ENCODE peak calls at places on chromosomes 2 and 18, in four cellular contexts. D is transverse colon, L is GM23338, N is breast epithelium. A is an unnamed sample.
A peak's percentile ranks its signal among the peaks of the same experiment; 100 is the strongest.

GRCh38 chr18:6504605-6505510 is 90.1 kb upstream of the L3MBTL4 start:
- DNase-seq in D (no peak), L (no peak), N (no peak), A (no peak)

GRCh38 chr2:231648579-231649174 is 56.0 kb downstream of the TEX44 start:
- DNase-seq in D (peak; percentile 89), L (peak; percentile 82), N (peak; percentile 81), A (peak; percentile 85)

GRCh38 chr2:17752892-17753802 is 463 bp downstream of the SMC6 start:
- DNase-seq in D (peak; percentile 56), L (peak; percentile 70), N (no peak), A (peak; percentile 80)

GRCh38 chr2:155695505-155695904 is 637.0 kb downstream of the NR4A2 start:
- DNase-seq in D (no peak), L (no peak), N (no peak), A (no peak)

GRCh38 chr2:231355802-231356473 is 39.6 kb upstream of the B3GNT7 start:
- DNase-seq in D (no peak), L (no peak), N (no peak), A (no peak)

GRCh38 chr2:68255736-68256450 is 3.6 kb upstream of the PPP3R1 start:
- DNase-seq in D (no peak), L (peak; percentile 62), N (no peak), A (no peak)

GRCh38 chr2:3600256-3600855 is 5.4 kb downstream of the COLEC11 start:
- DNase-seq in D (no peak), L (no peak), N (no peak), A (no peak)

GRCh38 chr2:59458862-59459261 is 1094.6 kb downstream of the BCL11A start:
- DNase-seq in D (no peak), L (peak; percentile 14), N (no peak), A (no peak)

GRCh38 chr2:239598011-239598731 is 197.4 kb upstream of the HDAC4 start:
- DNase-seq in D (no peak), L (no peak), N (no peak), A (peak; percentile 45)

GRCh38 chr2:203670939-203671338 is 35.5 kb upstream of the CD28 start:
- DNase-seq in D (no peak), L (no peak), N (no peak), A (no peak)

GRCh38 chr2:113114224-113114945 is 13.0 kb upstream of the IL1RN start:
- DNase-seq in D (no peak), L (no peak), N (no peak), A (no peak)

GRCh38 chr2:152242787-152243472 is 67.4 kb upstream of the STAM2 start:
- DNase-seq in D (no peak), L (no peak), N (no peak), A (no peak)

GRCh38 chr2:50720695-50721314 is 311.1 kb downstream of the NRXN1 start:
- DNase-seq in D (no peak), L (peak; percentile 78), N (no peak), A (no peak)

GRCh38 chr2:34365937-34366336 is 766.8 kb upstream of the FAM98A start:
- DNase-seq in D (no peak), L (peak; percentile 93), N (no peak), A (no peak)

GRCh38 chr2:234569776-234570430 is 73.0 kb upstream of the ARL4C start:
- DNase-seq in D (no peak), L (no peak), N (no peak), A (no peak)

GRCh38 chr18:48781041-48781989 is 169.4 kb downstream of the SMAD7 start:
- DNase-seq in D (peak; percentile 54), L (peak; percentile 21), N (peak; percentile 37), A (peak; percentile 90)

GRCh38 chr2:58594175-58594574 is 353.1 kb upstream of the FANCL start:
- DNase-seq in D (no peak), L (peak; percentile 61), N (no peak), A (no peak)

GRCh38 chr18:11857177-11857887 is 6.1 kb downstream of the CHMP1B start:
- DNase-seq in D (peak; percentile 83), L (peak; percentile 78), N (no peak), A (no peak)

GRCh38 chr2:9708683-9709538 is 78.1 kb upstream of the YWHAQ start:
- DNase-seq in D (no peak), L (no peak), N (no peak), A (no peak)

GRCh38 chr18:59426855-59427254 is 67.8 kb upstream of the LMAN1 start:
- DNase-seq in D (no peak), L (no peak), N (no peak), A (no peak)

GRCh38 chr2:46535360-46535759 is 56.0 kb downstream of the TMEM247 start:
- DNase-seq in D (no peak), L (no peak), N (no peak), A (no peak)

GRCh38 chr18:8375899-8376512 is 233.2 kb upstream of the RAB12 start:
- DNase-seq in D (no peak), L (no peak), N (no peak), A (no peak)

GRCh38 chr2:166451451-166451850 is 42.6 kb downstream of the SCN7A start:
- DNase-seq in D (no peak), L (no peak), N (no peak), A (no peak)

GRCh38 chr18:34661464-34662087 is 48.5 kb upstream of the DTNA start:
- DNase-seq in D (no peak), L (peak; percentile 87), N (no peak), A (no peak)

GRCh38 chr18:22283397-22283796 is 114.0 kb downstream of the GATA6 start:
- DNase-seq in D (no peak), L (no peak), N (no peak), A (no peak)

GRCh38 chr18:25739356-25739755 is 351.1 kb downstream of the SS18 start:
- DNase-seq in D (no peak), L (no peak), N (no peak), A (no peak)

GRCh38 chr2:145927398-145927951 is 1407.6 kb upstream of the ZEB2 start:
- DNase-seq in D (no peak), L (no peak), N (no peak), A (no peak)

GRCh38 chr2:38155025-38155424 is 79.1 kb upstream of the CYP1B1 start:
- DNase-seq in D (no peak), L (no peak), N (no peak), A (no peak)

GRCh38 chr2:185187421-185187820 is 551.2 kb upstream of the FSIP2 start:
- DNase-seq in D (no peak), L (no peak), N (no peak), A (no peak)

GRCh38 chr18:43073771-43074170 is 41.7 kb downstream of the RIT2 start:
- DNase-seq in D (no peak), L (no peak), N (no peak), A (no peak)

GRCh38 chr2:109637749-109638570 is 23.8 kb downstream of the SOWAHC start:
- DNase-seq in D (no peak), L (no peak), N (no peak), A (no peak)

GRCh38 chr2:158713523-158714138 is 81.5 kb upstream of the DAPL1 start:
- DNase-seq in D (no peak), L (no peak), N (no peak), A (no peak)

GRCh38 chr2:101559576-101559975 is 84.7 kb upstream of the RFX8 start:
- DNase-seq in D (no peak), L (no peak), N (peak; percentile 34), A (no peak)

GRCh38 chr18:59705145-59705544 is 7.9 kb upstream of the CCBE1 start:
- DNase-seq in D (no peak), L (no peak), N (no peak), A (no peak)

GRCh38 chr2:1623906-1624445 is 120.3 kb downstream of the PXDN start:
- DNase-seq in D (no peak), L (no peak), N (no peak), A (no peak)

GRCh38 chr2:67528320-67528719 is 131.2 kb downstream of the ETAA1 start:
- DNase-seq in D (no peak), L (no peak), N (no peak), A (no peak)

GRCh38 chr2:25397777-25398176 is 56.1 kb upstream of the DNMT3A start:
- DNase-seq in D (no peak), L (no peak), N (no peak), A (no peak)

GRCh38 chr2:203533696-203534471 is 1.2 kb downstream of the RAPH1 start:
- DNase-seq in D (no peak), L (peak; percentile 33), N (no peak), A (no peak)

GRCh38 chr2:66601624-66602023 is 166.7 kb downstream of the MEIS1 start:
- DNase-seq in D (no peak), L (no peak), N (no peak), A (no peak)

GRCh38 chr2:173175222-173175621 is 99.6 kb downstream of the MAP3K20 start:
- DNase-seq in D (no peak), L (no peak), N (no peak), A (no peak)

GRCh38 chr2:95076705-95077520 is 44.7 kb downstream of the MRPS5 start:
- DNase-seq in D (peak; percentile 87), L (peak; percentile 93), N (peak; percentile 74), A (peak; percentile 88)
- TF ChIP-seq POLR2AphosphoS5 in D (no peak), L (no peak), N (no peak), A (no peak)

DNA sequence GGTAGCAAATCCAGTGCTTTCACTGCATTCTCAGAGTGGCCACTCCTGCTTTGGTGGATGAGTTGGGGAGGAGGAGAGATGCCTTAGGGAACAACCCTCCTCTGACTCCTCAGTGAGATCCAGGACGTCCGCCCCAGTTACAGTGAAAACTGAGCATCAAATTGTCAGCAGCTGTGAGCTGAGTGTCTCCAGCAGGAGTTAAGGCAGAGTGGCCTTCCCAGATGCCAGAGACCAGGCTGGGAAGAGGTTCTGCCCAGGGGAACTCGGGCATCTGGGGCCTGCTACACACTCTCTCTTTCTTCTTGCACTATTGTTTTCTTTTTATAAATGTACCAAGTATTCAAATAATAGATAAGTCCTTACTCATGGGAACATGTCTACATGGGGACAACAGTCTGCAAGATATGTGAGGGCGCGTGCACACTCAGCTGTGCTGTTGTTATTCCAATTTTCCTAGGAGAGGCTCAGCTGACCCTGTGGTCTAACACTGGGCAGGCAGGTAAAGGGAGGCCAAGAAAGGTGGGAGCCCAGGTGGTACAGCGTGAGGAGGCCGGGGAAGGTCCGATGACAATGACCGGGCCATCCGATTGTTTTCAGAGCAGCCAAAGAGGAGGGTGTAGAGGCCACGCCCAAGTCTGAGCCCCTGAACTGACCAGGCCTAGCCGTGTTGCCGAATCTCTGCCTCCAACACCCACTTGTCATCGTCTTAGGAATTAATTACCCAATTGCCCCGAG is 166.9 kb downstream of the ANAPC1 start:
- DNase-seq in D (no peak), L (no peak), N (no peak), A (no peak)
- H3K27ac ChIP-seq in D (no peak overlapping the region), L (no peak overlapping the region), N (no peak overlapping the region), A (no peak overlapping the region)

DNA sequence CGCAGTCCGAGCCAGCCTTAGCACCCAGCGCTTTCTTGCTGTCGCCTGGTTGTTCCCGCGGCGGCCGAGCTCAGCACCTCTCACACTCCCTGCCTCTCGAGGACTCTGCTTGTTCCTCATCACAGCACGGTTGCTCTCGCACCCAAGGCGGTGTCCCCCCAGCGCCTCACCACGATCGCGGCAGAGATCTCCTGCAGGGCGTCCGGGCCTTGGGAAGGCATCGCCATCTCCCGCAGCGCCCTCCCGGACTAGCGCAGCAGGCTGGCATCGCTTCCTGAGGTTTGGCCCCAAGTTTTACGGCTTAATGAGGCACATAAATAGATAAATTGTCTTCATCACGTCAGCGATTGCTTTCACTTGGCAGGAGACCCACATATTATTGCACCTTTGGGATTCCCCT is 125.4 kb downstream of the RGPD3 start:
- DNase-seq in D (peak; percentile 66), L (no peak), N (no peak), A (no peak)
- H3K4me1 ChIP-seq in D (no peaks in the 10 kb centered on the region), L (no peaks in the 10 kb centered on the region), N (no peaks in the 10 kb centered on the region), A (no peaks in the 10 kb centered on the region)

GRCh38 chr2:36561223-36561944 is 36.6 kb downstream of the FEZ2 start:
- DNase-seq in D (peak; percentile 53), L (peak; percentile 40), N (no peak), A (no peak)
- TF ChIP-seq POLR2AphosphoS5 in D (peak; percentile 56), L (no peak), N (no peak), A (no peak)

GRCh38 chr2:121256720-121257475 is 28.1 kb downstream of the TFCP2L1 start:
- DNase-seq in D (peak; percentile 72), L (no peak), N (no peak), A (no peak)
- H3K27ac ChIP-seq in D (peak overlapping the region; percentile 86), L (no peak overlapping the region), N (no peak overlapping the region), A (peak overlapping the region; percentile 58)